ENCODE peak calls at places on chromosomes 1 and 21, in nine cellular contexts. G is H7, J is heart left ventricle, I is body of pancreas, K is psoas muscle, C is astrocyte, D is HCT116, S is esophagus muscularis mucosa, H is GM06990. Z is an unnamed sample.

GRCh38 chr1:7932524-7933149 is 8.0 kb downstream of the TNFRSF9 start:
- DNase-seq in G (no peak), J (no peak), I (no peak), K (no peak), C (no peak), D (no peak), S (no peak), H (no peak), Z (no peak)

GRCh38 chr1:212557739-212558664 is 50.6 kb upstream of the ATF3 start:
- DNase-seq in G (peak; percentile 83), J (peak; percentile 72), I (peak; percentile 73), K (peak; percentile 76), C (peak; percentile 15), D (no peak), S (no peak), H (no peak), Z (no peak)

GRCh38 chr21:39955326-39955725 is 88.1 kb downstream of the PCP4 start:
- DNase-seq in G (no peak), J (no peak), I (no peak), K (no peak), C (no peak), D (no peak), S (no peak), H (no peak), Z (no peak)

GRCh38 chr1:96643519-96643918 is 78.1 kb upstream of the PTBP2 start:
- DNase-seq in G (no peak), J (no peak), I (no peak), K (no peak), C (no peak), D (no peak), S (no peak), H (no peak), Z (no peak)

GRCh38 chr1:34367954-34368353 is 191.2 kb downstream of the C1orf94 start:
- DNase-seq in G (no peak), J (no peak), I (no peak), K (no peak), C (no peak), D (no peak), S (peak; percentile 45), H (no peak), Z (no peak)

GRCh38 chr1:114482585-114482984 is 28.4 kb downstream of the TRIM33 start:
- DNase-seq in G (no peak), J (no peak), I (no peak), K (no peak), C (no peak), D (no peak), S (no peak), H (peak; percentile 58), Z (no peak)

GRCh38 chr1:22351757-22352080 is 99.9 kb upstream of the ZBTB40 start:
- DNase-seq in G (no peak), J (no peak), I (no peak), K (no peak), C (no peak), D (no peak), S (no peak), H (no peak), Z (no peak)

GRCh38 chr1:111490220-111490619 is 13.2 kb downstream of the ADORA3 start:
- DNase-seq in G (no peak), J (no peak), I (no peak), K (no peak), C (no peak), D (no peak), S (no peak), H (no peak), Z (no peak)

GRCh38 chr1:6171546-6172124 is 8.5 kb downstream of the CHD5 start:
- DNase-seq in G (peak; percentile 92), J (no peak), I (no peak), K (no peak), C (no peak), D (no peak), S (no peak), H (no peak), Z (no peak)

GRCh38 chr1:40785446-40785845 is 1.9 kb downstream of the KCNQ4 start:
- DNase-seq in G (peak; percentile 32), J (no peak), I (no peak), K (peak; percentile 22), C (no peak), D (no peak), S (no peak), H (no peak), Z (no peak)

GRCh38 chr1:208466054-208466590 is 221.9 kb upstream of the PLXNA2 start:
- DNase-seq in G (no peak), J (no peak), I (no peak), K (no peak), C (no peak), D (no peak), S (no peak), H (no peak), Z (no peak)

GRCh38 chr1:17188217-17188616 is 16.7 kb upstream of the PADI1 start:
- DNase-seq in G (no peak), J (no peak), I (no peak), K (no peak), C (no peak), D (no peak), S (no peak), H (no peak), Z (no peak)

GRCh38 chr1:150550222-150551048 is 1.2 kb downstream of the ADAMTSL4 start:
- DNase-seq in G (peak; percentile 77), J (peak; percentile 65), I (no peak), K (peak; percentile 67), C (no peak), D (no peak), S (no peak), H (no peak), Z (no peak)

GRCh38 chr1:91014475-91014874 is 7.4 kb downstream of the ZNF644 start:
- DNase-seq in G (no peak), J (no peak), I (no peak), K (no peak), C (no peak), D (no peak), S (no peak), H (no peak), Z (no peak)

GRCh38 chr1:172818841-172819527 is 160.1 kb downstream of the FASLG start:
- DNase-seq in G (no peak), J (peak; percentile 20), I (no peak), K (no peak), C (peak; percentile 52), D (no peak), S (no peak), H (peak; percentile 84), Z (no peak)

GRCh38 chr1:85297855-85298629 is 21.6 kb upstream of the BCL10 start:
- DNase-seq in G (no peak), J (peak; percentile 38), I (peak; percentile 60), K (no peak), C (peak; percentile 99), D (peak; percentile 89), S (no peak), H (peak; percentile 55), Z (no peak)

GRCh38 chr1:23567996-23568607 is 8.8 kb upstream of the ID3 start:
- DNase-seq in G (peak; percentile 83), J (peak; percentile 36), I (peak; percentile 40), K (no peak), C (no peak), D (no peak), S (no peak), H (no peak), Z (no peak)

GRCh38 chr1:230796626-230797025 is 49.4 kb downstream of the CAPN9 start:
- DNase-seq in G (no peak), J (no peak), I (no peak), K (no peak), C (no peak), D (no peak), S (peak; percentile 64), H (no peak), Z (no peak)

GRCh38 chr1:119316870-119317416 is 51.6 kb upstream of the HAO2 start:
- DNase-seq in G (peak; percentile 71), J (no peak), I (no peak), K (no peak), C (no peak), D (peak; percentile 27), S (no peak), H (no peak), Z (no peak)

GRCh38 chr1:220001095-220001501 is 45.2 kb downstream of the EPRS1 start:
- DNase-seq in G (no peak), J (no peak), I (no peak), K (no peak), C (peak; percentile 52), D (no peak), S (no peak), H (no peak), Z (no peak)

GRCh38 chr1:186202174-186202843 is 172.7 kb downstream of the TPR start:
- DNase-seq in G (no peak), J (peak; percentile 46), I (peak; percentile 24), K (peak; percentile 67), C (no peak), D (no peak), S (no peak), H (no peak), Z (no peak)

GRCh38 chr1:219812491-219813221 is 115.7 kb downstream of the SLC30A10 start:
- DNase-seq in G (peak; percentile 57), J (no peak), I (peak; percentile 53), K (no peak), C (peak; percentile 68), D (peak; percentile 75), S (no peak), H (no peak), Z (no peak)

GRCh38 chr1:177770096-177770495 is 199.8 kb downstream of the SEC16B start:
- DNase-seq in G (no peak), J (no peak), I (no peak), K (no peak), C (no peak), D (no peak), S (no peak), H (no peak), Z (no peak)
- H3K36me3 ChIP-seq in G (no peaks in the 10 kb centered on the region), J (no peaks in the 10 kb centered on the region), I (no peaks in the 10 kb centered on the region), K (no peaks in the 10 kb centered on the region), C (no peaks in the 10 kb centered on the region), D (no peaks in the 10 kb centered on the region), S (no peaks in the 10 kb centered on the region), H (no peaks in the 10 kb centered on the region), Z (no peaks in the 10 kb centered on the region)

GRCh38 chr21:43793243-43793642 is 3.9 kb downstream of the RRP1 start:
- DNase-seq in G (peak; percentile 28), J (no peak), I (no peak), K (no peak), C (no peak), D (no peak), S (no peak), H (no peak), Z (no peak)
- H3K36me3 ChIP-seq in G (peaks cover 61% of the 10 kb centered on the region), J (peaks cover 69% of the 10 kb centered on the region), I (peaks cover 32% of the 10 kb centered on the region), K (peaks cover 77% of the 10 kb centered on the region), C (peaks cover 47% of the 10 kb centered on the region), D (peaks cover 56% of the 10 kb centered on the region), S (peaks cover 72% of the 10 kb centered on the region), H (peaks cover 34% of the 10 kb centered on the region), Z (peaks cover 75% of the 10 kb centered on the region)

GRCh38 chr21:41902946-41903345 is 23.8 kb upstream of the PRDM15 start:
- DNase-seq in G (no peak), J (no peak), I (no peak), K (no peak), C (no peak), D (no peak), S (no peak), H (no peak), Z (no peak)
- H3K36me3 ChIP-seq in G (no peaks in the 10 kb centered on the region), J (peaks cover 100% of the 10 kb centered on the region), I (peaks cover 2% of the 10 kb centered on the region), K (peaks cover 38% of the 10 kb centered on the region), C (peaks cover 6% of the 10 kb centered on the region), D (peaks cover under 1% of the 10 kb centered on the region), S (peaks cover 90% of the 10 kb centered on the region), H (peaks cover 20% of the 10 kb centered on the region), Z (no peaks in the 10 kb centered on the region)

DNA sequence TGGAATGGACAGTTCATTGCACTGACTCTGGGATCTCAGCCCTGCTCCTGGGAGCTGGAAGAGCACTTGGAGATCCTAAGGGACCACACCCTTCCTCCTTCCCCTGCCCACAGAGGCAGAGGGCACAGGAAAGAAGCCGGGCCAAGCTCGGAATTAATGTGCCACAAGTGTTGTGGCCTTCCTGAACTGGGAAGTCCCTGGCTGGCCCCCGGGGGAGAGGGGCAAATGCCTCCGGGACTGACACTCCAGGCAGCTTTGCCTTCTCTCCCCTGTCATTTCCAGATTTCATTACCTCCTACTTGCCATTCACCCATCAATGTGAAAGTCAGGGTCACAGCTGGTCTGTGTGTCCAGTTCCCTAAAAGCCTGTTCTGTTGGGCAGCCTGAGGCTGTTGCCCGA is 21.6 kb downstream of the SESN2 start:
- DNase-seq in G (no peak), J (no peak), I (no peak), K (no peak), C (no peak), D (no peak), S (no peak), H (no peak), Z (no peak)
- H3K36me3 ChIP-seq in G (peaks cover 40% of the 10 kb centered on the region), J (peaks cover 70% of the 10 kb centered on the region), I (peaks cover 18% of the 10 kb centered on the region), K (peaks cover 68% of the 10 kb centered on the region), C (peaks cover 30% of the 10 kb centered on the region), D (peaks cover 15% of the 10 kb centered on the region), S (peaks cover 65% of the 10 kb centered on the region), H (peaks cover 32% of the 10 kb centered on the region), Z (peaks cover 55% of the 10 kb centered on the region)